ENCODE peak calls at places on chromosomes 13 and 19, in eight cellular contexts. S, U, J, L, P, Z, I and G are unnamed samples.

GRCh38 chr13:100203696-100204367 is 114.9 kb downstream of the PCCA start:
- DNase-seq in S (peak), Z (peak), J (no peak), U (peak), I (peak), P (no peak), L (no peak), G (peak)

GRCh38 chr13:79404985-79405384 is 1.1 kb downstream of the RBM26 start:
- DNase-seq in L (no peak), J (no peak), P (no peak), U (no peak), Z (no peak), S (no peak), I (no peak), G (no peak)

GRCh38 chr13:95710313-95710712 is 33.4 kb downstream of the DNAJC3 start:
- DNase-seq in J (no peak), I (peak), P (no peak), U (peak), S (peak), L (no peak), Z (peak), G (peak)

GRCh38 chr19:53982056-53982455 is 9.4 kb upstream of the CACNG6 start:
- DNase-seq in I (peak), L (no peak), S (no peak), J (no peak), Z (peak), P (no peak), U (no peak), G (no peak)

GRCh38 chr13:52161193-52161646 is 1.8 kb upstream of the NEK3 start:
- DNase-seq in P (no peak), J (no peak), S (no peak), L (no peak), I (no peak), U (no peak), Z (no peak), G (no peak)

GRCh38 chr19:17052439-17052838 is 22.8 kb downstream of the HAUS8 start:
- DNase-seq in J (peak), U (peak), Z (peak), S (peak), I (peak), P (no peak), L (peak), G (peak)

GRCh38 chr13:30892966-30893365 is 13.1 kb upstream of the MEDAG start:
- DNase-seq in Z (peak), S (peak), U (no peak), L (peak), J (no peak), I (peak), P (peak), G (peak)

GRCh38 chr13:51781246-51782022 is 22.5 kb downstream of the DHRS12 start:
- DNase-seq in Z (peak), S (no peak), P (no peak), L (no peak), J (peak), I (peak), U (peak), G (peak)

GRCh38 chr19:14147797-14148605 is 11.6 kb upstream of the ASF1B start:
- DNase-seq in P (peak), U (peak), I (peak), S (peak), Z (peak), J (peak), L (peak), G (peak)

GRCh38 chr19:39110263-39110967 is 15.2 kb upstream of the PAK4 start:
- DNase-seq in Z (peak), P (no peak), S (peak), L (no peak), J (peak), U (no peak), I (peak), G (peak)

GRCh38 chr19:50912727-50913716 is 1.8 kb upstream of the KLK4 start:
- DNase-seq in L (no peak), I (no peak), J (no peak), U (no peak), P (no peak), Z (no peak), S (no peak), G (no peak)

GRCh38 chr19:18057557-18057956 is 29.2 kb downstream of the IL12RB1 start:
- DNase-seq in J (peak), U (no peak), L (peak), Z (no peak), I (peak), P (peak), S (no peak), G (no peak)

GRCh38 chr19:42512743-42513304 is 15.5 kb downstream of the CEACAM1 start:
- DNase-seq in U (no peak), P (no peak), L (no peak), Z (no peak), J (no peak), S (no peak), I (no peak), G (no peak)

GRCh38 chr13:41746259-41746658 is 214.7 kb downstream of the VWA8 start:
- DNase-seq in Z (peak), I (peak), P (no peak), U (peak), S (peak), L (no peak), J (no peak), G (peak)

GRCh38 chr19:30083125-30083681 is 141.2 kb downstream of the URI1 start:
- DNase-seq in L (no peak), I (no peak), J (no peak), Z (no peak), S (no peak), U (no peak), P (no peak), G (no peak)

GRCh38 chr19:30225615-30226463 is 146.3 kb upstream of the ZNF536 start:
- DNase-seq in L (no peak), S (no peak), U (no peak), Z (no peak), J (no peak), I (peak), P (no peak), G (no peak)

GRCh38 chr19:46515879-46516350 is 20.2 kb upstream of the PNMA8B start:
- DNase-seq in S (peak), P (no peak), Z (peak), J (no peak), U (peak), I (peak), L (no peak), G (peak)

GRCh38 chr19:49744946-49745381 is 18.1 kb downstream of the TSKS start:
- DNase-seq in L (no peak), Z (no peak), S (no peak), U (no peak), I (no peak), J (no peak), P (no peak), G (no peak)

GRCh38 chr13:93248627-93249047 is 22.0 kb downstream of the GPC6 start:
- DNase-seq in U (peak), Z (peak), I (peak), J (peak), P (no peak), S (peak), L (no peak), G (peak)

GRCh38 chr13:44197791-44198770 is 175.5 kb upstream of the SERP2 start:
- DNase-seq in S (peak), I (peak), L (no peak), J (no peak), P (no peak), Z (peak), U (peak), G (peak)

GRCh38 chr13:50400930-50401553 is 385.8 kb downstream of the KCNRG start:
- DNase-seq in U (peak), J (no peak), Z (no peak), I (peak), S (peak), P (no peak), L (no peak), G (peak)

GRCh38 chr19:12484371-12485322 is at the start of gene ZNF709:
- DNase-seq in P (peak), L (peak), J (peak), U (peak), S (peak), I (peak), Z (peak), G (peak)

GRCh38 chr19:12481781-12482504 is 2.7 kb downstream of the ZNF709 start:
- DNase-seq in P (no peak), J (no peak), S (no peak), L (no peak), Z (no peak), U (no peak), I (no peak), G (no peak)

GRCh38 chr19:12482505-12482886 is 2.1 kb downstream of the ZNF709 start:
- DNase-seq in P (no peak), L (no peak), J (no peak), Z (no peak), U (no peak), S (no peak), I (no peak), G (no peak)

GRCh38 chr19:12484011-12484370 is 625 bp downstream of the ZNF709 start:
- DNase-seq in I (no peak), L (no peak), U (peak), Z (no peak), S (peak), P (no peak), J (no peak), G (peak)

DNA sequence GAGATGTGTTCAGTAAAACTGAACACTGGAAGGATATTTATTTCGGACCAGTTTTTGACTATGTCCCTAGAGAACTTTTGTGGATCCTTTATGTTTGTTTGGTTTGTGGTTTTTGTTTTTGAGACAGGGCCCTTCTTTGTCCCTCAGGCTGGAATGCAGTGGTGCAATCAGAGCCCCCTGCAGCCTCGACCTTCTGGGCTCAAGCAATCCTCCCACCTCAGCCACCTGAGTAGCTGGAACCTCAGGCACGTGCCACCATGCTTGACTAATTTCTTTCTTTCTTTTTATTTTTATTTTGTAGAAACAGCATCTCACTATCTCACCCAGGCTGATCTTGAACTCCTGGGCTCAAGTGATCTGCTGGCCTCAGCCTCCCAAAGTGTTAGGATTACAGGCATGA is 955 bp upstream of the ZNF709 start:
- DNase-seq in S (no peak), Z (no peak), P (no peak), L (no peak), J (no peak), U (no peak), I (no peak), G (no peak)
- H3K4me3 ChIP-seq in S (no peak), Z (peak), P (no peak), L (no peak), J (no peak), U (no peak), I (no peak), G (no peak)

DNA sequence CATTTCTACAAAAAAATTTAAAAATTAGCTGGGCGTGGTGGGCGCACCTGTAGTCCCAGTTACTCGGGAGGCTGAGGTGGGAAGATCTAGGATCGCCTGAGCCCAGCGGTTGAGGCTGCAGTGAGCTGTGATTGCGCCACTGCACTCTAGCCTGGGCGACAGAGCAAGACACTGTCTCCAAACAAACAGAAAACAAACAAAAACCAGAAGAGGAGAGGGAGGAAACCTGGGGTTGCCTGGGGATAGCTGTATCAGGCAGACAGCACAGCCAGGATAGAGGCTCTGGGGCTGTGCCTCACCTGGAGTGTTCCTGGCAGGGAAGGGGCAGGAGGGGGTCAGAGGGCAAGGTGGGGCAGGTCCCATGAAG is 2.6 kb upstream of the POLR2E start:
- DNase-seq in U (no peak), J (no peak), I (no peak), P (no peak), Z (no peak), S (no peak), L (no peak), G (no peak)
- TF ChIP-seq CTCF in U (no peak), J (no peak), I (no peak), P (no peak), Z (no peak), S (no peak), L (no peak), G (no peak)

GRCh38 chr19:5850189-5850588 is 1.1 kb downstream of the FUT3 start:
- DNase-seq in U (no peak), S (no peak), I (no peak), P (no peak), J (no peak), Z (peak), L (no peak), G (no peak)
- H3K4me3 ChIP-seq in U (no peak), S (no peak), I (no peak), P (no peak), J (no peak), Z (no peak), L (no peak), G (no peak)

GRCh38 chr19:15260939-15261338 is 28.7 kb upstream of the EPHX3 start:
- DNase-seq in I (peak), L (no peak), S (no peak), Z (peak), J (no peak), P (no peak), U (no peak), G (peak)
- TF ChIP-seq CTCF in I (no peak), L (no peak), S (peak), Z (peak), J (no peak), P (no peak), U (peak), G (peak)

GRCh38 chr19:23904406-23904805 is 10.3 kb upstream of the ZNF726 start:
- DNase-seq in J (no peak), Z (no peak), S (no peak), P (no peak), I (no peak), L (no peak), U (no peak), G (no peak)
- H3K4me3 ChIP-seq in J (no peak), Z (no peak), S (no peak), P (no peak), I (no peak), L (no peak), U (no peak), G (no peak)

DNA sequence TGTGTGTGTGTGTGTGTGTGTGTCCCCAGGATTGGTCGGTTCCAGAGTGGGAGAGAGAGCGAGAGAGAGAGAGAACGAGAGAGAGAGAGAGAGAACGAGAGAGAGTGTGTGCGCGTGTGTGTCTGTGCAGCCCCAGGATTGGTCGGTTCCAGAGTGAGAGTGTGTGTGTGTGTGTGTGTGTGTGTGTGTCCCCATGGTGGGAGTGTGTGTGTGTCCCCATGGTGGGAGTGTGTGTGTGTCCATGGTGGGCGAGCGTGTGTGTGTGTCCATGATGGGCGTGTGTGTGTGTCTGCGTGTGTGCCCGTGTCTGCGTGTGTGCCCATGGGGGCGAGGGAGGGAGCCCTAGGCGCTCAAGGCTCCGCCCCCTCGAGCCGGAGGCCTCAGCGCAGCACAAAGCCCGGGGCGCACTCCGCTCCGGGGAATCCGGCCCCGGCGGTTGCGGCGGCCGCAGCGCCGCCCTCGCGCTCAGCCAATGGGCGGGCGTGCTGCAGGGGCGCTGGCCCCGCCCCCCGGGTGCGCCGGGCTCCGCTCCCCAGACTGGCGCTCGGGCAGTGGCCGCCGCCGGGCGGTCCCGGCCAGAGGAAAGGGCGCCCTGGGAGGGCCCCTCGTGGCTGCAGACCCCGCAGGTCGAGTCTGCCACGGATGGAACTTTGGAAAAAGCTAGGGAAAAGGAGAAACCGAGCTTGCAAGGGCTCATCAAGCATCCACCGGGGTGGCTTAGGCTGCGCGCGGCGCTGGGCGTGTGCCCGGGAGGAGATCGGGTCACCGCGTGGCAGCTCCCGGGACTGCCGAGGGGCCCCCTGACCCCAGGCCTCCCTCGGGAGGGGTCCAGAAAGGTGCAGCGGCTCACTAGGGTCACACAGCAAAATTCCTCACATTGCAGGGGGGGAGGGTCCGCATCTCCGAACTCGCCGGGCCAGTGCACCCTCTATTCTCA is 96.2 kb downstream of the INSR start:
- DNase-seq in Z (peak), S (peak), L (peak), I (peak), P (peak), J (peak), U (peak), G (peak)
- TF ChIP-seq CTCF in Z (no peak), S (peak), L (peak), I (no peak), P (peak), J (no peak), U (no peak), G (peak)

GRCh38 chr19:43983912-43984686 is at the start of gene ZNF155:
- DNase-seq in Z (peak), P (peak), J (peak), U (peak), L (peak), S (peak), I (peak), G (peak)

GRCh38 chr19:43984687-43985000 is 656 bp downstream of the ZNF155 start:
- DNase-seq in L (no peak), Z (no peak), S (no peak), I (no peak), P (peak), U (no peak), J (no peak), G (no peak)

GRCh38 chr19:43983544-43983911 is 460 bp upstream of the ZNF155 start:
- DNase-seq in U (no peak), Z (no peak), L (no peak), S (no peak), I (no peak), J (no peak), P (no peak), G (no peak)
- H3K4me3 ChIP-seq in U (peak), Z (peak), L (peak), S (peak), I (peak), J (peak), P (peak), G (peak)

GRCh38 chr19:19217110-19217509 is 5.4 kb downstream of the NCAN start:
- DNase-seq in I (peak), L (no peak), P (no peak), S (peak), Z (peak), U (peak), J (no peak), G (peak)
- TF ChIP-seq CTCF in I (no peak), L (no peak), P (no peak), S (no peak), Z (peak), U (peak), J (no peak), G (peak)